ENCODE peak calls at places on chromosomes 13 and 19, in six cellular contexts. L, Q, C, U, P and F are unnamed samples.

GRCh38 chr13:93375491-93375890 is 148.9 kb downstream of the GPC6 start:
- DNase-seq in L (no peak), Q (no peak), C (no peak), U (no peak), P (no peak), F (no peak)

GRCh38 chr19:5691205-5691929 is 1.3 kb downstream of the RPL36 start:
- DNase-seq in L (no peak), Q (peak), C (peak), U (peak), P (peak), F (peak)

GRCh38 chr13:107035778-107036177 is 467.8 kb upstream of the ARGLU1 start:
- DNase-seq in L (no peak), Q (no peak), C (no peak), U (no peak), P (peak), F (no peak)

GRCh38 chr13:51966186-51966585 is 45.1 kb downstream of the ATP7B start:
- DNase-seq in L (no peak), Q (no peak), C (no peak), U (no peak), P (no peak), F (no peak)

GRCh38 chr13:98871727-98872126 is 106.1 kb downstream of the DOCK9 start:
- DNase-seq in L (no peak), Q (no peak), C (no peak), U (no peak), P (no peak), F (no peak)

GRCh38 chr13:86986448-86986847 is 684.7 kb upstream of the SLITRK5 start:
- DNase-seq in L (no peak), Q (no peak), C (no peak), U (no peak), P (no peak), F (no peak)

GRCh38 chr13:36925603-36926002 is 5.6 kb upstream of the SMAD9 start:
- DNase-seq in L (no peak), Q (no peak), C (no peak), U (no peak), P (no peak), F (no peak)

GRCh38 chr13:27665333-27665732 is 43.6 kb downstream of the POLR1D start:
- DNase-seq in L (no peak), Q (no peak), C (peak), U (no peak), P (peak), F (no peak)

GRCh38 chr13:107743983-107744382 is 471.4 kb downstream of the LIG4 start:
- DNase-seq in L (no peak), Q (no peak), C (no peak), U (no peak), P (peak), F (no peak)

GRCh38 chr13:57557979-57558529 is 73.5 kb upstream of the PCDH17 start:
- DNase-seq in L (no peak), Q (no peak), C (peak), U (no peak), P (no peak), F (peak)
- TF ChIP-seq CTCF in L (no peak), Q (no peak), C (no peak), U (no peak), P (no peak), F (peak)

DNA sequence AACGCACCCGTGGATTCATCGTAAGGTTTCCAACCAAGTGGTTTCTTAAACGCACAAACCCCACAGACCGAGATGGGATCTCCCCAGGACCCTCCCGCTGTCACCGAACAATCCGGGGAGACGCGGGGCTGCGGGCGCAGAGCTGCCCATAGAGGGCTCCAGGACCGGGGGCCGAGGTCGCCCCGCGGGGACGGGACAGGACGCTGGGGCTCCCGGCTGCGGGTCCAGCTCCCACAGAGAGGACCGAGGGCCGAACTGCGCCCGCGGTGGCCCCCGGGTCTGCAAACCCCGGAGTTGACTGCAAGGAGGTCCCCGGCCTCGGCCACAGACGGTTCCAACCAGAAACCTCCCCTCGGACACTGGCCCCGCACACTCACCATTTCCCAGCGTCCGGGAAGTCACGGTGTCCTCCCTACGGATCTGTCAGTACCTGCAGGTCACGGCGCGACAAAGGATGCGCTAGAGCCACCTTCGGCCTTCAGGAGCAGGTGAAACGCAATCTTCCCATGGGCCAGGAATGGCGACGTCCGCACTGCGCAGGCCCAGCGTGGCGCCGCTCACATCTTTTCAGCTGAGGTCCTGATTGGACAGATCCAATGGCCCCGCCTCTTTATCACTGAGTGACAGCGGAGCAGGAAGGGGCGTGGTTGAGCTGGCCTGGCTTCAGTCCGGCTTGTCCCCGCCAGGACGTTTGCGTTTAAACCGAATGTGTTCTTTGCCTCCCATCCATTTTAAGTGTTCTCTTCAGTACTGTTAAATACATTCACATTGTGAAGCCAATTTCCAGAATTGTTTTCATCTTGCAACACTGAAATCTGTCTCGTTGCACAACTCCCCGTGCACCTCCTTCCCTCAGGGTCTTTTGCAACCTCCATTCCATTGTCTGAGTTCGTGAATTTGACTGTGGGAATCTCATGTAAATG is at the start of gene ZNF14:
- DNase-seq in L (peak), Q (peak), C (peak), U (peak), P (peak), F (peak)
- TF ChIP-seq CTCF in L (no peak), Q (no peak), C (peak), U (peak), P (peak), F (no peak)

GRCh38 chr13:109274188-109274821 is 512.1 kb downstream of the IRS2 start:
- DNase-seq in L (no peak), Q (no peak), C (peak), U (no peak), P (peak), F (peak)

GRCh38 chr13:109275390-109275789 is 511.0 kb downstream of the IRS2 start:
- DNase-seq in L (no peak), Q (no peak), C (peak), U (no peak), P (no peak), F (no peak)

GRCh38 chr13:109276261-109276660 is 510.1 kb downstream of the IRS2 start:
- DNase-seq in L (no peak), Q (no peak), C (peak), U (no peak), P (no peak), F (no peak)

GRCh38 chr13:109273326-109273751 is 513.0 kb downstream of the IRS2 start:
- DNase-seq in L (no peak), Q (no peak), C (peak), U (no peak), P (no peak), F (peak)

GRCh38 chr13:109275848-109276247 is 510.5 kb downstream of the IRS2 start:
- DNase-seq in L (no peak), Q (peak), C (peak), U (no peak), P (no peak), F (peak)
- TF ChIP-seq CTCF in L (no peak), Q (no peak), C (peak), U (no peak), P (no peak), F (no peak)

GRCh38 chr19:9848060-9848459 is 12.9 kb downstream of the PIN1 start:
- DNase-seq in L (no peak), Q (peak), C (no peak), U (no peak), P (no peak), F (no peak)

GRCh38 chr19:9850235-9850959 is 15.3 kb downstream of the PIN1 start:
- DNase-seq in L (no peak), Q (peak), C (no peak), U (no peak), P (no peak), F (no peak)

GRCh38 chr19:9848761-9849160 is 13.6 kb downstream of the PIN1 start:
- DNase-seq in L (no peak), Q (peak), C (no peak), U (no peak), P (no peak), F (no peak)

GRCh38 chr19:9849786-9850185 is 14.7 kb downstream of the PIN1 start:
- DNase-seq in L (no peak), Q (no peak), C (no peak), U (no peak), P (no peak), F (no peak)

GRCh38 chr19:9847087-9847671 is 12.1 kb downstream of the PIN1 start:
- DNase-seq in L (peak), Q (peak), C (peak), U (no peak), P (peak), F (peak)
- TF ChIP-seq CTCF in L (no peak), Q (no peak), C (peak), U (peak), P (peak), F (peak)